ENCODE peak calls at places on chromosomes 5 and 9, in ten cellular contexts. G is H1, B is IMR-90, D is brain microvascular endothelial cell, R is pancreas, H is neural progenitor cell, F is HCT116, U is GM06990, X is kidney epithelial cell, W is PC-3. I is an unnamed sample.

GRCh38 chr5:14871573-14872069 is at the start of gene ANKH:
- DNase-seq in F (peak), B (peak), D (peak), G (peak), X (no peak), W (peak), R (peak), H (peak), U (peak), I (peak)

GRCh38 chr5:171420429-171421231 is 1.2 kb downstream of the FGF18 start:
- DNase-seq in H (peak), F (no peak), D (peak), R (peak), U (no peak), W (peak), X (no peak), B (peak), G (no peak), I (no peak)

GRCh38 chr9:38388283-38389223 is 3.9 kb upstream of the ALDH1B1 start:
- DNase-seq in G (no peak), X (no peak), D (no peak), B (peak), R (no peak), W (no peak), U (no peak), F (no peak), H (no peak), I (no peak)

GRCh38 chr9:124812401-124813016 is 35.6 kb downstream of the OLFML2A start:
- DNase-seq in G (no peak), D (peak), F (peak), X (peak), R (no peak), B (peak), H (peak), U (no peak), W (peak), I (no peak)

GRCh38 chr5:54738118-54738972 is 220.8 kb downstream of the SNX18 start:
- DNase-seq in G (no peak), U (no peak), R (peak), B (peak), X (no peak), D (no peak), W (peak), F (no peak), H (no peak), I (no peak)

GRCh38 chr5:56147679-56148230 is 85.4 kb downstream of the ANKRD55 start:
- DNase-seq in F (no peak), R (no peak), D (no peak), H (no peak), G (no peak), X (no peak), U (no peak), W (no peak), B (no peak), I (no peak)

GRCh38 chr5:112475747-112476435 is 56.8 kb upstream of the EPB41L4A start:
- DNase-seq in U (no peak), G (no peak), D (no peak), R (no peak), F (no peak), W (peak), H (no peak), B (no peak), X (peak), I (no peak)

GRCh38 chr5:151126199-151126645 is 31.4 kb downstream of the ANXA6 start:
- DNase-seq in D (peak), B (peak), H (peak), X (no peak), R (peak), G (peak), W (peak), U (peak), F (peak), I (peak)

GRCh38 chr5:134982230-134982629 is 14.5 kb downstream of the CATSPER3 start:
- DNase-seq in R (no peak), B (no peak), G (no peak), D (no peak), X (no peak), H (no peak), W (no peak), F (no peak), U (no peak), I (no peak)

GRCh38 chr5:142499591-142500384 is 175.0 kb upstream of the SPRY4 start:
- DNase-seq in H (no peak), U (no peak), D (no peak), X (peak), R (no peak), B (no peak), F (no peak), W (no peak), G (no peak), I (no peak)

GRCh38 chr5:143703659-143704058 is 108.3 kb upstream of the HMHB1 start:
- DNase-seq in B (no peak), W (no peak), X (no peak), R (no peak), U (no peak), H (no peak), G (no peak), D (no peak), F (no peak), I (no peak)

GRCh38 chr9:134169166-134169565 is 4.8 kb upstream of the RNU6ATAC start:
- DNase-seq in G (no peak), X (no peak), F (no peak), B (no peak), R (no peak), D (no peak), W (no peak), U (no peak), H (no peak), I (no peak)

GRCh38 chr5:25448646-25449045 is 803.9 kb upstream of the CDH10 start:
- DNase-seq in W (no peak), R (no peak), D (no peak), B (no peak), H (peak), G (no peak), U (no peak), F (no peak), X (no peak), I (no peak)

GRCh38 chr5:30069441-30070263 is 1123.8 kb upstream of the CDH6 start:
- DNase-seq in D (no peak), W (no peak), U (no peak), X (no peak), R (no peak), B (no peak), H (no peak), F (no peak), G (no peak), I (no peak)

GRCh38 chr5:157267025-157267424 is 1.1 kb downstream of the CYFIP2 start:
- DNase-seq in H (no peak), W (peak), B (no peak), R (no peak), D (no peak), G (no peak), X (no peak), F (no peak), U (no peak), I (no peak)

GRCh38 chr5:181163487-181164075 is 16.2 kb downstream of the OR2V2 start:
- DNase-seq in W (no peak), B (no peak), U (peak), G (peak), H (peak), D (no peak), X (no peak), F (no peak), R (no peak), I (peak)

GRCh38 chr9:137373611-137373980 is 49.4 kb downstream of the EXD3 start:
- DNase-seq in G (peak), X (no peak), H (peak), R (no peak), W (no peak), F (no peak), D (no peak), B (no peak), U (no peak), I (no peak)

GRCh38 chr9:90900130-90900529 is 98.5 kb downstream of the SYK start:
- DNase-seq in D (no peak), R (no peak), X (no peak), G (no peak), H (peak), W (no peak), U (no peak), F (no peak), B (peak), I (no peak)

GRCh38 chr5:170451764-170452365 is 52.0 kb upstream of the KCNIP1 start:
- DNase-seq in X (no peak), F (no peak), B (peak), U (no peak), G (peak), D (peak), R (no peak), W (peak), H (no peak), I (no peak)

GRCh38 chr9:123684393-123685149 is 245.4 kb downstream of the DENND1A start:
- DNase-seq in D (no peak), R (no peak), U (no peak), F (no peak), H (no peak), B (no peak), G (no peak), W (no peak), X (peak), I (peak)

GRCh38 chr9:86287013-86287412 is 4.7 kb upstream of the ISCA1 start:
- DNase-seq in R (no peak), W (peak), H (peak), F (no peak), U (no peak), B (peak), D (peak), X (peak), G (no peak), I (peak)

GRCh38 chr9:15372385-15373200 is 50.1 kb upstream of the SNAPC3 start:
- DNase-seq in U (no peak), W (no peak), G (no peak), R (no peak), D (peak), B (no peak), H (no peak), X (no peak), F (no peak), I (peak)

GRCh38 chr9:129439242-129439641 is 181.7 kb downstream of the C9orf50 start:
- DNase-seq in B (no peak), D (no peak), G (no peak), W (no peak), U (no peak), H (no peak), F (no peak), X (no peak), R (no peak), I (no peak)

GRCh38 chr9:4678679-4679267 is 596 bp upstream of the CDC37L1 start:
- DNase-seq in U (peak), H (no peak), X (no peak), D (no peak), W (peak), G (no peak), R (no peak), F (no peak), B (peak), I (peak)

GRCh38 chr5:142894749-142895148 is 124.6 kb downstream of the ARHGAP26 start:
- DNase-seq in F (no peak), H (no peak), U (no peak), W (peak), R (no peak), X (no peak), B (peak), D (peak), G (no peak), I (no peak)

GRCh38 chr5:149030838-149031397 is 31.9 kb downstream of the SH3TC2 start:
- DNase-seq in B (no peak), W (no peak), H (no peak), U (no peak), R (no peak), D (no peak), X (no peak), G (no peak), F (no peak), I (no peak)

GRCh38 chr9:17793713-17794622 is 215.1 kb downstream of the SH3GL2 start:
- DNase-seq in D (peak), R (no peak), B (no peak), G (no peak), F (peak), H (peak), W (peak), U (no peak), X (no peak), I (peak)

GRCh38 chr9:17799383-17799782 is 220.5 kb downstream of the SH3GL2 start:
- DNase-seq in F (no peak), G (no peak), W (peak), U (no peak), X (peak), R (no peak), H (no peak), D (peak), B (peak), I (no peak)

GRCh38 chr9:17800397-17800796 is 221.5 kb downstream of the SH3GL2 start:
- DNase-seq in X (no peak), U (no peak), W (no peak), H (no peak), R (no peak), D (no peak), G (no peak), F (no peak), B (no peak), I (no peak)

DNA sequence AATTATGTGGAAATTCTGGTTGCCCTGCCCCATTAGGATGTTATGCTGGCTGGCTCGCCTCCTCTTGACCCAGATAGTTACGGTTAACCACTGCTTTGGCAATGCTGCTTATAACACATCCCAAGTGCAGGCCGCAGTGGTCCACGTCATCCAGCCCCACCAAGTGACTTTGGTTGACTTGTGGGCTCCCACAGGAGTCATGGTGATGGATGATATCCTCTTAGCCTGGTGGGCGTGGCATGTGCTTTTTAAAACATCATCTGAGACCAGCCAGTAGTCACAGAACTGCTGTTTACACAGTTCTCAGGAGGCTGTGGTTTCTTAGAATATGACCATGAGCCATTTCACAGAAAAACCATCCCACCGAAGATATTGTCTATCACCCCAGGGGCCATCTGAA is 216.8 kb downstream of the SH3GL2 start:
- DNase-seq in U (no peak), W (no peak), R (no peak), X (no peak), G (no peak), D (no peak), B (no peak), H (no peak), F (no peak), I (no peak)
- H3K4me3 ChIP-seq in U (no peak), W (no peak), R (no peak), X (no peak), G (no peak), D (no peak), B (no peak), H (no peak), F (no peak), I (no peak)

DNA sequence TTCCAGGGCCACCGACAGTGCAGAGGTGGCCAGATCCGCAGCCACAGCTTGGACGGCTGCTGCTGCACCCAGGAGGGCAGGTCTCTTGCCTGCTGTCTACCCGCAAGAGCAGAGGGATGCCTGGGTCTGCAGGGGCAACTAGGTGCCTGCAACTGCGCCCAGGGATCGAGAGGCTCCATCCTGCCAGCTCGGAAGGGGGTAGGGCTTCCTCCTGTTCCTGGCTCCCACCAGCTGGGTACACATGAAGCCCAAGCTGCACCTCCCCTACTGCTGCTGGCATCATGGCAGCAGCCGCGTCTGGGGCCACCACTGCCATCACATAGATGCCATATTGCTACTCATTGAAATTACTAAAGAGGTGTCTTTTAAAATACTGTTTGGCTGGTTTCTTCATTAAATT is 12.7 kb upstream of the PRR16 start:
- DNase-seq in U (no peak), B (no peak), W (no peak), D (no peak), G (no peak), R (no peak), H (no peak), X (no peak), F (no peak), I (no peak)
- TF ChIP-seq CTCF in U (no peak), B (no peak), W (no peak), D (no peak), G (no peak), R (no peak), H (no peak), X (no peak), F (no peak), I (no peak)

DNA sequence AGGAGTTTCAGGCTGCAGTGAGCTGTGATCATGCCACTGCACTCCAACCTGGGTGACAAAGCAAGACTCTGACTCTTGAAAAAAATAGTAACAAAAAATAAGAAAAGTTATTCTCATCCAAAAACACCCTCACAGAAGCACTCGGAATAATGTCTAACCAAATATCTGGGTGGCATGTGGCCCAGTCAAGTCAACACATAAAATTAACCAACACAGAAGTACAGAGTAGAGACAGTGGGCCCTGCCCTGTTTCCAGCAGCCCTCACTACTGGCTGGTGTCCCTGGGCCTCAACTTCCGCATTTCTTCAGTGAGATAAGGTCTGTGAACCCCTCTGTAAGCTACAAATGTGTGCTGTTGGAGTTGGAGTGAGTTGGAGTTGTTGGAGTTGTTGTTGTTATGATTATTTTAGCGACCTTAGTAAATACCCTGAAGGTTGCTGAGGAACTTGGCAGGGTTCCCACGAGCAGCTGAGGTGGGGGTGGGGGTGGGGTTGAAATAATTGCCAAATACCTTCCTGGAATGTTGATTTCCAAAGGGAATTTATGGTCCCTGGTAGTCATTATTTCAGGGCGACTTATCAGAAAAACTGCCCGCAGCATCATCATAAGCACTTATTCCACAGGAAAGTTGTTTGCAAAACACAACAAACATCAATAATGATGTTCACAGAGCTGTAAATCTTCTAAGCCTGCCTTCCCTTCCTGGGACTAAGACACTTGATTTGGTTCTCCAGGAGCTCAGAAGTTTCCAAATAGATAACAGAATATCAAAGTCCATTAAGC is 30.2 kb downstream of the C5orf15 start:
- DNase-seq in H (no peak), W (no peak), X (no peak), U (no peak), D (no peak), G (no peak), F (no peak), B (no peak), R (peak), I (peak)
- H3K4me3 ChIP-seq in H (no peak), W (no peak), X (no peak), U (no peak), D (no peak), G (no peak), F (no peak), B (no peak), R (no peak), I (no peak)

GRCh38 chr5:108093186-108093585 is 288.7 kb downstream of the FBXL17 start:
- DNase-seq in W (peak), D (no peak), H (peak), R (no peak), U (no peak), G (no peak), X (no peak), F (peak), B (peak), I (peak)
- TF ChIP-seq CTCF in W (peak), D (peak), H (peak), R (no peak), U (peak), G (no peak), X (peak), F (peak), B (peak), I (peak)

GRCh38 chr9:109014267-109015025 is 1.1 kb upstream of the CTNNAL1 start:
- DNase-seq in D (peak), R (no peak), G (no peak), U (no peak), B (peak), W (no peak), F (no peak), H (peak), X (no peak), I (no peak)
- H3K4me3 ChIP-seq in D (no peak), R (no peak), G (no peak), U (no peak), B (no peak), W (no peak), F (no peak), H (peak), X (no peak), I (no peak)

GRCh38 chr9:2991292-2991691 is 147.4 kb upstream of the PUM3 start:
- DNase-seq in R (no peak), X (no peak), G (no peak), H (no peak), F (no peak), U (no peak), B (no peak), D (no peak), W (peak), I (no peak)
- TF ChIP-seq CTCF in R (no peak), X (peak), G (no peak), H (peak), F (no peak), U (no peak), B (peak), D (peak), W (peak), I (no peak)

DNA sequence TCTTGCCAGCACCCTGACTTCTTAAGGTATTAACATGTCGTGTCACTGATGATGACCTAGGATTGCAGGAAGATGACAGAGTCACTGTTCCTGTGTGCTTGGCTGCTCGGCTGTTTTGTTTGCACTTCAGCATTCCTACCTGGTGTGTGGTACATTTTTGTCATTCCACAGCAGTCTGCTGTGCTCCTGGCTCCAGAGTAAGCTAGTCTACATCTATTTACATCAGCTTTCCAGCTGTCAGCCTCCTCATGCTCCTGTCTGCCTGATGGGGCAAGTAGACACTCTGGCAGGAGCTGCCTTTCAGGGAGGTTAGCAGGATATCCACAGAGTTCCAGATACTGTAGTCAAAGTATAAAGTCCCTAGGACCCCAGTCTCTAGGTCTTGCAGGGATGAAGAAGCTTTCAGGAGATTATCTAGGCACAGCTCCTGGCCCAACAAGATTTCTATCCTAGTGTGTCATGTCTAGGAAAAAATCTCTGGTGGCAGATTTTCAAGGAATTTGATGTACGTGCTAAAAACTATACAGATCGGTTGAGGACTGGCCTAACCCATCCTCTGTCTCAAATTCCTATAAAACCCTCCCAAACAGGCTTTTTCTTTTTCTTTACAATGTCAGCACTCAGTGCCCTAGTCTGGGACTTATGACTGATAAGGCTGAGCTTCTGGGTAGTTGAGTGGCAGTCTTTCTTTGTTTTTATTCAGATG is 28.5 kb downstream of the RUSC2 start:
- DNase-seq in U (no peak), B (peak), X (peak), G (no peak), H (peak), W (peak), D (peak), F (peak), R (peak), I (no peak)
- H3K4me3 ChIP-seq in U (no peak), B (no peak), X (no peak), G (no peak), H (no peak), W (peak), D (no peak), F (no peak), R (no peak), I (no peak)